ENCODE peak calls at places on chromosomes 2 and 18, in ten cellular contexts. E is uterus, P is fibroblast of lung, F is GM10248, Q is dorsolateral prefrontal cortex, C is PC-3, W is glutamatergic neuron, X is Peyer's patch, H is astrocyte of the spinal cord, G is Calu3. Y is an unnamed sample.
A peak's percentile ranks its signal among the peaks of the same experiment; 100 is the strongest.

GRCh38 chr2:223723954-223724411 is 113.4 kb downstream of the AP1S3 start:
- DNase-seq in Q (no peak), W (no peak), E (no peak), P (no peak), H (no peak), G (no peak), X (no peak), F (no peak), C (no peak), Y (no peak)

GRCh38 chr18:52131845-52132244 is 208.2 kb upstream of the DCC start:
- DNase-seq in G (no peak), F (no peak), X (no peak), H (no peak), E (no peak), C (no peak), W (no peak), P (no peak), Q (no peak), Y (no peak)

GRCh38 chr2:15890936-15891905 is 49.1 kb upstream of the MYCN start:
- DNase-seq in P (peak; percentile 5), H (no peak), F (no peak), W (no peak), C (peak; percentile 9), X (no peak), Q (no peak), G (peak; percentile 70), E (no peak), Y (no peak)

GRCh38 chr2:98883780-98884211 is 52.2 kb downstream of the CRACDL start:
- DNase-seq in W (no peak), G (no peak), H (no peak), F (no peak), E (no peak), P (peak; percentile 26), X (no peak), Q (peak; percentile 68), C (no peak), Y (no peak)

GRCh38 chr2:85199692-85200091 is 66.5 kb downstream of the TCF7L1 start:
- DNase-seq in X (no peak), W (no peak), H (no peak), G (no peak), C (no peak), Q (no peak), F (no peak), P (no peak), E (no peak), Y (no peak)

GRCh38 chr2:29307522-29307921 is 192.3 kb downstream of the CLIP4 start:
- DNase-seq in Q (no peak), E (no peak), G (no peak), W (no peak), C (peak; percentile 9), P (peak; percentile 41), F (no peak), H (no peak), X (no peak), Y (no peak)

GRCh38 chr2:27051902-27052645 is 606 bp downstream of the AGBL5 start:
- DNase-seq in E (no peak), G (peak; percentile 8), H (no peak), C (no peak), Q (no peak), P (no peak), W (no peak), F (peak; percentile 39), X (no peak), Y (no peak)

GRCh38 chr18:2723207-2723606 is 67.7 kb downstream of the SMCHD1 start:
- DNase-seq in W (no peak), E (no peak), G (no peak), P (no peak), C (peak; percentile 23), X (no peak), Q (no peak), H (no peak), F (no peak), Y (no peak)

GRCh38 chr2:134335601-134336000 is 81.7 kb downstream of the MGAT5 start:
- DNase-seq in C (no peak), Q (no peak), H (no peak), P (no peak), X (no peak), G (no peak), F (no peak), W (no peak), E (no peak), Y (no peak)

GRCh38 chr2:218671077-218671653 is 637 bp downstream of the RNF25 start:
- DNase-seq in Q (no peak), C (peak; percentile 72), W (no peak), F (no peak), P (peak; percentile 37), G (no peak), H (peak; percentile 2), E (no peak), X (no peak), Y (no peak)

GRCh38 chr2:238513346-238513745 is 86.6 kb downstream of the ASB1 start:
- DNase-seq in F (peak; percentile 58), E (no peak), X (peak; percentile 34), G (peak; percentile 53), Q (no peak), H (peak; percentile 37), W (peak; percentile 48), P (peak; percentile 29), C (peak; percentile 68), Y (no peak)

GRCh38 chr2:101571951-101572350 is 97.0 kb upstream of the RFX8 start:
- DNase-seq in X (no peak), P (no peak), Q (no peak), W (no peak), H (no peak), F (no peak), G (no peak), E (no peak), C (no peak), Y (no peak)

GRCh38 chr18:48728204-48728833 is 189.5 kb downstream of the CTIF start:
- DNase-seq in F (no peak), G (no peak), P (peak; percentile 100), H (peak; percentile 99), C (peak; percentile 83), W (no peak), X (no peak), E (peak; percentile 62), Q (no peak), Y (no peak)

GRCh38 chr18:74013955-74014354 is 133.7 kb downstream of the FBXO15 start:
- DNase-seq in P (peak; percentile 89), Q (no peak), C (peak; percentile 69), G (no peak), W (no peak), F (no peak), X (no peak), H (peak; percentile 87), E (no peak), Y (no peak)

GRCh38 chr2:231955758-231956472 is 5.6 kb upstream of the DIS3L2 start:
- DNase-seq in Q (no peak), X (no peak), C (no peak), F (no peak), G (no peak), W (no peak), H (no peak), E (no peak), P (no peak), Y (no peak)
- TF ChIP-seq CTCF in Q (no peak), X (no peak), C (no peak), F (no peak), G (no peak), W (no peak), H (no peak), E (no peak), P (no peak), Y (no peak)

DNA sequence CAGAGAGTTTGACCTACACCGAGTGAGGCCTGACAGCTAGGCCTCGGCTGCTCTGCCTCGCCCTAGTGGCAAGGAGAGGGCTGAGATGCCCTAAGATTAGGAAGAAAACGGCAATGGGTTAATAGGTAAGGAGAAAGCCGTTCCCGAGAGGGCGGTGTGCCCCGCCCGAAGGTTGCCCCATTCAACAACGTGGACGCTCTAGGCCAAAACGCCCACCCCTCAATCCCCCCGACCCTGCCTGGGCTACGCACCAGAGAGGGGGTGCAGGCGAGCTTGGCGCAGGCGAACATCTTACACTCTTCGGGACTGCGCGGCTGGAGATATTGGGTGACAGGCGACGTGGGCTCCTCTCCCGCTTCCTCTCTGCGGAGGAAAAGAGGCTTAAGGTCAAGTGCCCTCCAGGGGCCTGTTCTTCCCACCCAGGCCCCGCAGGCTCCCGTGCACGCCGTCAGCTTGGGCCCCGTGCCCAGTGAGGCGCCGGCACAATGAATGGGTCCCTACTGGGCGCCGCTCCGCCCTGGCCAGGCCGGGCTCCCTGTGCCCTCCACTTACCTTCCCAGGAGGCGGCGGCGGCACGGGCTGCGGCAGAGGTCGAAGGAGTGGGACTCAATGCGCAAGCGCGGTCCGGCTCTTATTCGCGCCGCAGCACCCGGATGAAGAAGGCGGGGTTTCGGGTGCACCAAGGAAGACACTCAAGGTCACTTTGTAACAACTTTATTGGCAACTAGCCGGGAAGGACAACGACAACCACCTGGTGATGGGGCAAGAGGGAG is at the start of gene ATP5MC3:
- DNase-seq in H (peak; percentile 94), W (peak; percentile 95), F (peak; percentile 95), C (peak; percentile 95), P (peak; percentile 91), X (peak; percentile 95), E (peak; percentile 93), Q (peak; percentile 94), G (peak; percentile 92), Y (peak; percentile 87)
- TF ChIP-seq CTCF in H (peak; percentile 33), W (no peak), F (no peak), C (peak; percentile 30), P (peak; percentile 20), X (no peak), E (peak; percentile 9), Q (no peak), G (no peak), Y (no peak)

GRCh38 chr2:42922790-42923631 is 130.6 kb upstream of the HAAO start:
- DNase-seq in G (no peak), F (no peak), X (no peak), P (peak; percentile 94), H (peak; percentile 65), W (no peak), Q (no peak), C (no peak), E (no peak), Y (no peak)

GRCh38 chr2:42925742-42926437 is 133.5 kb upstream of the HAAO start:
- DNase-seq in W (no peak), Q (peak; percentile 76), C (no peak), H (no peak), G (no peak), F (no peak), X (no peak), E (no peak), P (no peak), Y (no peak)

GRCh38 chr2:42922293-42922692 is 129.9 kb upstream of the HAAO start:
- DNase-seq in E (no peak), C (no peak), X (no peak), W (no peak), Q (no peak), F (no peak), P (no peak), H (no peak), G (no peak), Y (no peak)

GRCh38 chr2:42924436-42924897 is 132.1 kb upstream of the HAAO start:
- DNase-seq in X (no peak), F (no peak), W (no peak), H (no peak), Q (no peak), P (no peak), G (no peak), C (no peak), E (no peak), Y (no peak)

GRCh38 chr2:42923632-42924425 is 131.4 kb upstream of the HAAO start:
- DNase-seq in P (peak; percentile 51), E (no peak), F (no peak), C (no peak), Q (no peak), W (no peak), G (no peak), H (peak; percentile 56), X (no peak), Y (no peak)
- TF ChIP-seq CTCF in P (no peak), E (no peak), F (no peak), C (no peak), Q (no peak), W (no peak), G (no peak), H (no peak), X (no peak), Y (no peak)

GRCh38 chr2:8882094-8882493 is 44.7 kb upstream of the KIDINS220 start:
- DNase-seq in F (no peak), W (peak; percentile 53), G (peak; percentile 32), E (no peak), Q (no peak), P (no peak), H (peak; percentile 12), C (peak; percentile 74), X (no peak), Y (no peak)
- TF ChIP-seq CTCF in F (no peak), W (peak; percentile 47), G (no peak), E (no peak), Q (peak; percentile 28), P (peak; percentile 31), H (peak; percentile 37), C (peak; percentile 82), X (no peak), Y (no peak)